ENCODE peak calls at places on chromosomes 4 and X, in four cellular contexts. One of them, this sample, is unnamed.

GRCh38 chrX:106306391-106306947 is 138.4 kb downstream of the PWWP3B start:
- DNase-seq in breast epithelium: no peak
- DNase-seq in neural crest cell: no peak
- DNase-seq in right atrium auricular region: no peak
- DNase-seq in this sample: no peak

GRCh38 chr4:141435446-141436225 is 200.7 kb upstream of the IL15 start:
- DNase-seq in breast epithelium: no peak
- DNase-seq in neural crest cell: no peak
- DNase-seq in right atrium auricular region: no peak
- DNase-seq in this sample: peak

GRCh38 chr4:85677286-85677685 is 202.3 kb downstream of the ARHGAP24 start:
- DNase-seq in breast epithelium: no peak
- DNase-seq in neural crest cell: no peak
- DNase-seq in right atrium auricular region: no peak
- DNase-seq in this sample: no peak

GRCh38 chr4:10897076-10897475 is 212.5 kb upstream of the CLNK start:
- DNase-seq in breast epithelium: no peak
- DNase-seq in neural crest cell: no peak
- DNase-seq in right atrium auricular region: no peak
- DNase-seq in this sample: no peak

GRCh38 chr4:155773196-155773800 is 14.5 kb downstream of the GUCY1B1 start:
- DNase-seq in breast epithelium: no peak
- DNase-seq in neural crest cell: no peak
- DNase-seq in right atrium auricular region: no peak
- DNase-seq in this sample: no peak

GRCh38 chr4:5084911-5085475 is 33.7 kb downstream of the STK32B start:
- DNase-seq in breast epithelium: no peak
- DNase-seq in neural crest cell: no peak
- DNase-seq in right atrium auricular region: no peak
- DNase-seq in this sample: no peak

GRCh38 chr4:139749313-139749712 is 83.7 kb downstream of the MGST2 start:
- DNase-seq in breast epithelium: no peak
- DNase-seq in neural crest cell: no peak
- DNase-seq in right atrium auricular region: no peak
- DNase-seq in this sample: no peak

GRCh38 chr4:76459291-76459723 is 24.3 kb downstream of the SHROOM3 start:
- DNase-seq in breast epithelium: no peak
- DNase-seq in neural crest cell: peak
- DNase-seq in right atrium auricular region: no peak
- DNase-seq in this sample: peak

GRCh38 chr4:135515295-135515694 is 1313.7 kb upstream of the PABPC4L start:
- DNase-seq in breast epithelium: no peak
- DNase-seq in neural crest cell: no peak
- DNase-seq in right atrium auricular region: no peak
- DNase-seq in this sample: no peak

GRCh38 chr4:8777320-8778196 is 94.1 kb downstream of the HMX1 start:
- DNase-seq in breast epithelium: no peak
- DNase-seq in neural crest cell: no peak
- DNase-seq in right atrium auricular region: no peak
- DNase-seq in this sample: no peak

DNA sequence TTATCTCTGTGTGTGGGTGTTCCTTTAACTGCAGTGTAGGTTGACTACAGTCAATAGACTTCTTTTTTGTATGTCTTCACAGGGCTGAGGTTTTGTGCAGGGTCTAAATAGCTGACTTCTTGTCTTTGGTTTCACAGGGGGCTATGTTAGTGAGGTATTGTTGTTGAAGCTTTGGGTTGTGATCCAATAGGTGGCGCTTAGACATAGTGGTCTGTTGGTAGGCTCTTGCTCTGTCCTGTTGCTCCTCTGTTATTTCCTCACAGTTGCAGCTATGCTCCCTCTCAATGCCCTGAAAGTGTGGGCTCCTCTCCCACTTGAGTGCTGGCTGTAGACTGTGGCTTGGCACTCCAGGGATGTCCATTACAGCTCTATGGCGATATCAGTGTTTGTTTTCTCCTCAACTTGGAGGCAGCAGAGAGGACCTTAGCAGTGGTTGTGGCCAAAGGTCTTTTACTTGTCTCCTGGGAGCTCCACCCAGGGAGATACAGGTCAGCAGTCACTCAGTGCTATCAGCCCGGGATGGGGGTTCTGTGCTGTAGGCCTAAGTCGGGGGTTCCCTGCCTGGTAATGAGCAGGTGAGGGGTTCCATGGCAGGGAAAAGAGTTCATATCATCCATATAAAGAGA is 14.0 kb downstream of the POF1B start:
- DNase-seq in breast epithelium: no peak
- DNase-seq in neural crest cell: no peak
- DNase-seq in right atrium auricular region: no peak
- DNase-seq in this sample: no peak
- TF ChIP-seq CTCF in breast epithelium: no peak
- TF ChIP-seq CTCF in neural crest cell: no peak
- TF ChIP-seq CTCF in right atrium auricular region: no peak
- TF ChIP-seq CTCF in this sample: no peak

DNA sequence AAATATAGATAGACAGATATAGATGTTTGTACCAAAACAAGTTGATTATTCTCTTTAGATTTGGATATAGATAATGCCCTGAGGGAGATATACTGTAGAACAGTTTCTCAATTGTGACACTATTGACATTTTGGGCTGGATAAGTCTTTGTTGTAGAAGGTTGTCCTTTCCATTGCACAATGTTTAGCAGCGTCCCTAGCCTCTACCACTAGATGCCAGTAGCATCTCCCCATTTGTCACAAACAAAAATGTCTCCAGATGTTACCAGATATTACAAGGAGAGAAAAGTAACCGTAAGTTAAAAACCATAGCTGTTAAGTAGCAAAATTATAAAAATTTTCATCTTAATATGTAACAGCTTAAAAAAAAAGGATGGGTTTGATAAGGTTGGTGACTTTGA is 2595.3 kb downstream of the ARAP2 start:
- DNase-seq in breast epithelium: no peak
- DNase-seq in neural crest cell: no peak
- DNase-seq in right atrium auricular region: no peak
- DNase-seq in this sample: peak
- TF ChIP-seq CTCF in breast epithelium: peak
- TF ChIP-seq CTCF in neural crest cell: peak
- TF ChIP-seq CTCF in right atrium auricular region: no peak
- TF ChIP-seq CTCF in this sample: peak

GRCh38 chrX:27445438-27445837 is 17.7 kb downstream of the PPP4R3C start:
- DNase-seq in breast epithelium: no peak
- DNase-seq in neural crest cell: no peak
- DNase-seq in right atrium auricular region: no peak
- DNase-seq in this sample: no peak

GRCh38 chrX:27446423-27446822 is 16.7 kb downstream of the PPP4R3C start:
- DNase-seq in breast epithelium: no peak
- DNase-seq in neural crest cell: no peak
- DNase-seq in right atrium auricular region: no peak
- DNase-seq in this sample: no peak

GRCh38 chrX:27451324-27451723 is 11.8 kb downstream of the PPP4R3C start:
- DNase-seq in breast epithelium: no peak
- DNase-seq in neural crest cell: no peak
- DNase-seq in right atrium auricular region: no peak
- DNase-seq in this sample: no peak
- TF ChIP-seq CTCF in breast epithelium: no peak
- TF ChIP-seq CTCF in neural crest cell: no peak
- TF ChIP-seq CTCF in right atrium auricular region: no peak
- TF ChIP-seq CTCF in this sample: no peak

DNA sequence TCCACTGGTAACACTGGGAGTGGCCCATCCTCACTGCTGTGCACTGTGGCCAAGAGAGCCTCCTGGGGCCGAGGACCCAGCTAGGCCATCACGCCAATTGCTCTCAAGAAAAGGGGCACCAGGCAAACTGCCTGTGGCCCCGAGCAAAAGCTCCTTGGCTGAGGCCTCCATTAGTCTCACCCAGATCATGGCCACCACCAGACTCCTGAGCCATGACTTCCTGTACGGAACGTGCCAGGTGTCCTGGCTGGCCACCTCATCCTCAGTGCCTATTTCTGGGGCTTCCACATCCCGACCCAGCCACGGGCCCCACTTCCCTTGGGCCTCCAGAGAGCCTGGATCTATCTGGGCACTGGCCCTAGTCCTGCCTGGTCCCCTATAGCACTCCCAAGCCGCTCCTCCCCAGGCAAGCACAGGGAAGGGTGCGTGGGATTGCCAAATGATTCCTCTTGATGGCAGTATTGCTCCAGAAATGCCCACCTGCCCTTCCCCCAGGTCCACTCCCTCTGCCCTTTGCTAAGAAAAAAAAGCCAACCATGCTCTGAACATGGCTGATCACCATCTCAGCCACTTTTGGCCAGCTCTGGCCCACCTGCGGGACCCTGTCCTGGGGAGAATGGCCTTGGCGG is 212.6 kb upstream of the AGTR2 start:
- DNase-seq in breast epithelium: no peak
- DNase-seq in neural crest cell: no peak
- DNase-seq in right atrium auricular region: no peak
- DNase-seq in this sample: no peak
- TF ChIP-seq CTCF in breast epithelium: no peak
- TF ChIP-seq CTCF in neural crest cell: peak
- TF ChIP-seq CTCF in right atrium auricular region: no peak
- TF ChIP-seq CTCF in this sample: no peak

GRCh38 chrX:29724316-29724715 is 491.0 kb upstream of the MAGEB2 start:
- DNase-seq in breast epithelium: no peak
- DNase-seq in neural crest cell: no peak
- DNase-seq in right atrium auricular region: no peak
- DNase-seq in this sample: no peak

GRCh38 chrX:29726811-29727210 is 488.6 kb upstream of the MAGEB2 start:
- DNase-seq in breast epithelium: no peak
- DNase-seq in neural crest cell: no peak
- DNase-seq in right atrium auricular region: no peak
- DNase-seq in this sample: no peak

GRCh38 chrX:29721152-29721551 is 494.2 kb upstream of the MAGEB2 start:
- DNase-seq in breast epithelium: no peak
- DNase-seq in neural crest cell: no peak
- DNase-seq in right atrium auricular region: no peak
- DNase-seq in this sample: no peak
- TF ChIP-seq CTCF in breast epithelium: no peak
- TF ChIP-seq CTCF in neural crest cell: no peak
- TF ChIP-seq CTCF in right atrium auricular region: no peak
- TF ChIP-seq CTCF in this sample: no peak

GRCh38 chrX:112819813-112820212 is 20.8 kb downstream of the AMOT start:
- DNase-seq in breast epithelium: no peak
- DNase-seq in neural crest cell: no peak
- DNase-seq in right atrium auricular region: no peak
- DNase-seq in this sample: no peak

GRCh38 chrX:112820364-112821308 is 20.0 kb downstream of the AMOT start:
- DNase-seq in breast epithelium: no peak
- DNase-seq in neural crest cell: no peak
- DNase-seq in right atrium auricular region: no peak
- DNase-seq in this sample: no peak

GRCh38 chrX:112819013-112819635 is 21.5 kb downstream of the AMOT start:
- DNase-seq in breast epithelium: no peak
- DNase-seq in neural crest cell: no peak
- DNase-seq in right atrium auricular region: no peak
- DNase-seq in this sample: no peak

GRCh38 chrX:112826020-112826419 is 14.6 kb downstream of the AMOT start:
- DNase-seq in breast epithelium: no peak
- DNase-seq in neural crest cell: no peak
- DNase-seq in right atrium auricular region: no peak
- DNase-seq in this sample: no peak

DNA sequence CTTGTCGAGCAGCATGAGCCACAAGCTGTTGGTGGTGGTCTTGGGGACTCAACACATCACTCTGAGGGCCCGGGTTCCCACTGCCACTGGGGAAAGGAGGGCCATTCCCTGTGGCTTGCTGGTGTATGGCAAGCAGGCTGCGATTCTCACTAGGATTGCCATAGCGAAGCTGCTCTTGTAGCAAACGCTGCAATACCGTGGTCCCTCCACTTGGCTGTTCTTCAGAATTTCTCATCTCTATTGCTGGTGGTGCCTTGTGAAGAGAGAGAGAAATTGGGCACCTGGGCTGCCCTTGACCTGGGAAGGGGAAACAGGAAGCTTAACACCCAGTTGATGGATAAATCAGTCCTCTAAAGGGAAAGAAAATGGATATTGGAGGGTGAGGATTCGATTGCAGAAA is 17.7 kb downstream of the AMOT start:
- DNase-seq in breast epithelium: no peak
- DNase-seq in neural crest cell: no peak
- DNase-seq in right atrium auricular region: no peak
- DNase-seq in this sample: no peak
- TF ChIP-seq CTCF in breast epithelium: no peak
- TF ChIP-seq CTCF in neural crest cell: no peak
- TF ChIP-seq CTCF in right atrium auricular region: no peak
- TF ChIP-seq CTCF in this sample: no peak

GRCh38 chrX:153725832-153726285 is 1.2 kb downstream of the ABCD1 start:
- DNase-seq in breast epithelium: no peak
- DNase-seq in neural crest cell: no peak
- DNase-seq in right atrium auricular region: no peak
- DNase-seq in this sample: no peak

GRCh38 chrX:153725039-153725831 is 579 bp downstream of the ABCD1 start:
- DNase-seq in breast epithelium: no peak
- DNase-seq in neural crest cell: no peak
- DNase-seq in right atrium auricular region: no peak
- DNase-seq in this sample: no peak

GRCh38 chrX:153724252-153725038 is at the start of the genes ABCD1 and BCAP31:
- DNase-seq in breast epithelium: peak
- DNase-seq in neural crest cell: peak
- DNase-seq in right atrium auricular region: peak
- DNase-seq in this sample: peak

GRCh38 chrX:153722704-153723350 is 1.4 kb downstream of the BCAP31 start:
- DNase-seq in breast epithelium: no peak
- DNase-seq in neural crest cell: no peak
- DNase-seq in right atrium auricular region: no peak
- DNase-seq in this sample: no peak

DNA sequence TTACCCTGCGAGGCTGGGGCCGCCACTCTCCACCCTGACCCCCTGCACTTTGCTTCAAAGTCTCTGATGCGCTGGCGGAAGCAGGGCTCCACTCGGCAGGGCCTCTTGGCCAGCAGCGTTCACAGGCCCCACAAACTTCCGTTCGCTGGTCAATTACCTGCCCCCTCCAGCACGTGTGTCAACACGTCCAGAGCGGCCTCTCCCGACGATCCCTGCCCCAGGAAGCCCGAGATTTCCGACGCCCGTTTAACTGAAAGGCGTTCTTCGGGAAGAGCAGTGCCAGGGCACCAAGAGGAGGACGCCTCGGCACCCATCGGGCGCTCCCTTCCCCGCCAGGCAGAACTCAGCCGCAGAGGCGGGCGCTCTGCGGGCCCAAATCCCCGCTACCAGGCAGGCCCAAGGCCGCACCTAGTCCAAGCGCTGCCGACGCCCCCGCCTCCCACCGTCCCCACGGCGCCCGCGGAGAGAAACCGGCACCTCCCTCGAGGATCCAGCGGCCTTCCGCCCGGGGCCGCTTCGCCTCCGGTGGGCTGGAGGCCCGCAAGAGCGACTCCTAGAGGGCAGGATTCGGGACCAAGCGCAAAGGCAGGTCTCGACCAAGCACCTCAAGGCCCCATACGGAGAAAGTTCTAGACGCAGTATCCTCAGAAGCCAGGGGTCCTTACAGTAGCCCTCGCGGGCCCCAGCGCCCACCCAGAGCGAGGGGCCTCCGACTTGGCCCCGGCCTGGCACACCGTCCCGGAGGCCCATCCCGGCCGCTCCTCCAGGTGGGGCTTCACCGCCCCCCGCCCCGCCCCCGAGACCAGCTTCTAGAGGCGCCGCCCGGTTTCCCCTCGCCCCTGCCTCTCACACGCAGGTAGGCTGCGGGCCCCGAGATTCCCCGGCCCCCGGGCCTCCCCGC is 586 bp downstream of the BCAP31 start:
- DNase-seq in breast epithelium: no peak
- DNase-seq in neural crest cell: no peak
- DNase-seq in right atrium auricular region: no peak
- DNase-seq in this sample: peak
- TF ChIP-seq CTCF in breast epithelium: no peak
- TF ChIP-seq CTCF in neural crest cell: no peak
- TF ChIP-seq CTCF in right atrium auricular region: no peak
- TF ChIP-seq CTCF in this sample: peak